ENCODE peak calls at places on chromosomes 11 and 22, in seven cellular contexts. V is IMR-90; N is upper lobe of right lung; A is adrenal gland; C is CD8-positive, alpha-beta T cell; U is OCI-LY7; L is transverse colon. T is an unnamed sample.
A peak's percentile ranks its signal among the peaks of the same experiment; 100 is the strongest.

GRCh38 chr22:40040927-40041326 is 46.2 kb downstream of the FAM83F start:
- DNase-seq in L (peak; percentile 27), U (no peak), A (peak; percentile 59), N (peak; percentile 22), V (no peak), C (no peak), T (no peak)

GRCh38 chr11:35142481-35143207 is 3.7 kb downstream of the CD44 start:
- DNase-seq in V (peak; percentile 82), N (no peak), A (no peak), L (peak; percentile 42), C (no peak), U (peak; percentile 43), T (peak; percentile 58)

GRCh38 chr11:122391049-122391448 is 264.5 kb upstream of the UBASH3B start:
- DNase-seq in A (no peak), N (no peak), V (no peak), U (no peak), C (no peak), L (no peak), T (no peak)

GRCh38 chr11:61978703-61979661 is 11.5 kb upstream of the FTH1 start:
- DNase-seq in V (no peak), U (no peak), C (peak; percentile 42), N (peak; percentile 65), L (no peak), A (peak; percentile 62), T (no peak)

GRCh38 chr22:39932918-39933649 is 27.1 kb upstream of the TMA7B start:
- DNase-seq in V (no peak), C (peak; percentile 72), L (peak; percentile 61), U (peak; percentile 68), A (no peak), N (no peak), T (peak; percentile 60)

GRCh38 chr11:43693069-43693468 is 12.5 kb downstream of the HSD17B12 start:
- DNase-seq in C (no peak), N (no peak), L (no peak), V (no peak), U (no peak), A (no peak), T (no peak)

GRCh38 chr11:94084164-94084563 is 44.5 kb upstream of the PANX1 start:
- DNase-seq in U (no peak), C (no peak), L (no peak), N (no peak), A (no peak), V (no peak), T (no peak)

GRCh38 chr22:38455530-38456271 is 702 bp upstream of the KCNJ4 start:
- DNase-seq in U (peak; percentile 40), A (no peak), V (peak; percentile 26), N (no peak), L (no peak), C (no peak), T (no peak)

GRCh38 chr22:32904044-32904443 is 102.5 kb downstream of the TIMP3 start:
- DNase-seq in C (no peak), A (peak; percentile 53), V (peak; percentile 35), L (peak; percentile 15), U (peak; percentile 35), N (no peak), T (peak; percentile 45)

GRCh38 chr11:43278302-43278956 is 33.4 kb upstream of the API5 start:
- DNase-seq in U (peak; percentile 38), C (no peak), L (no peak), A (no peak), N (no peak), V (peak; percentile 23), T (no peak)

GRCh38 chr22:22348127-22348814 is 103.7 kb downstream of the VPREB1 start:
- DNase-seq in A (no peak), U (peak; percentile 75), N (no peak), L (no peak), V (no peak), C (no peak), T (no peak)

GRCh38 chr22:25643232-25644000 is 78.9 kb downstream of the GRK3 start:
- DNase-seq in C (no peak), N (no peak), A (no peak), L (no peak), U (no peak), V (no peak), T (no peak)

GRCh38 chr11:119505861-119506260 is 82.9 kb upstream of the THY1 start:
- DNase-seq in V (peak; percentile 13), C (no peak), N (no peak), U (no peak), A (peak; percentile 90), L (no peak), T (no peak)

GRCh38 chr11:83480811-83481210 is 194.6 kb upstream of the CCDC90B start:
- DNase-seq in C (no peak), V (no peak), N (no peak), A (no peak), U (no peak), L (no peak), T (no peak)

GRCh38 chr22:23036684-23037428 is 33.5 kb upstream of the GNAZ start:
- DNase-seq in N (no peak), L (no peak), C (no peak), A (peak; percentile 74), V (peak; percentile 41), U (peak; percentile 58), T (no peak)

GRCh38 chr11:62050716-62051115 is 73.1 kb upstream of the INCENP start:
- DNase-seq in V (no peak), C (no peak), N (no peak), U (no peak), L (no peak), A (no peak), T (no peak)

GRCh38 chr11:77187105-77187750 is 59.2 kb downstream of the MYO7A start:
- DNase-seq in A (no peak), V (no peak), L (no peak), N (no peak), C (no peak), U (no peak), T (no peak)

GRCh38 chr22:24486501-24486921 is 8.6 kb upstream of the UPB1 start:
- DNase-seq in V (peak; percentile 82), U (no peak), N (no peak), C (no peak), A (no peak), L (no peak), T (no peak)

GRCh38 chr11:3989251-3989650 is 105.3 kb upstream of the RRM1 start:
- DNase-seq in N (no peak), L (no peak), U (no peak), C (no peak), V (no peak), A (peak; percentile 18), T (no peak)

GRCh38 chr11:27218498-27219038 is 144.4 kb downstream of the CCDC34 start:
- DNase-seq in N (no peak), C (no peak), V (peak; percentile 95), A (no peak), L (no peak), U (no peak), T (no peak)

GRCh38 chr22:42294034-42294985 is 23.9 kb upstream of the TCF20 start:
- DNase-seq in C (peak; percentile 66), V (peak; percentile 41), U (peak; percentile 82), L (peak; percentile 64), N (peak; percentile 75), A (peak; percentile 56), T (peak; percentile 77)

GRCh38 chr11:114191893-114192292 is 104.3 kb upstream of the NNMT start:
- DNase-seq in L (no peak), V (no peak), A (no peak), U (no peak), N (no peak), C (no peak), T (no peak)

GRCh38 chr11:129987950-129988349 is 14.7 kb downstream of the PRDM10 start:
- DNase-seq in V (no peak), C (no peak), U (no peak), N (no peak), L (no peak), A (no peak), T (no peak)

GRCh38 chr11:119460582-119460981 is 37.6 kb upstream of the THY1 start:
- DNase-seq in L (no peak), C (no peak), V (peak; percentile 97), A (no peak), N (no peak), U (peak; percentile 35), T (no peak)

GRCh38 chr11:68447015-68447801 is 13.3 kb upstream of the PPP6R3 start:
- DNase-seq in U (peak; percentile 78), L (peak; percentile 83), N (peak; percentile 88), V (peak; percentile 51), C (peak; percentile 85), A (peak; percentile 72), T (peak; percentile 81)

GRCh38 chr22:41305646-41306045 is 4.3 kb downstream of the ZC3H7B start:
- DNase-seq in U (no peak), C (no peak), A (peak; percentile 92), N (no peak), V (peak; percentile 73), L (no peak), T (no peak)

GRCh38 chr22:49076300-49077035 is 751.2 kb downstream of the BRD1 start:
- DNase-seq in C (no peak), V (no peak), U (no peak), L (no peak), A (no peak), N (peak; percentile 52), T (no peak)

GRCh38 chr22:25564320-25564978 is at the start of gene GRK3:
- DNase-seq in C (peak; percentile 71), U (peak; percentile 77), L (peak; percentile 72), V (peak; percentile 27), A (peak; percentile 83), N (peak; percentile 91), T (peak; percentile 77)

DNA sequence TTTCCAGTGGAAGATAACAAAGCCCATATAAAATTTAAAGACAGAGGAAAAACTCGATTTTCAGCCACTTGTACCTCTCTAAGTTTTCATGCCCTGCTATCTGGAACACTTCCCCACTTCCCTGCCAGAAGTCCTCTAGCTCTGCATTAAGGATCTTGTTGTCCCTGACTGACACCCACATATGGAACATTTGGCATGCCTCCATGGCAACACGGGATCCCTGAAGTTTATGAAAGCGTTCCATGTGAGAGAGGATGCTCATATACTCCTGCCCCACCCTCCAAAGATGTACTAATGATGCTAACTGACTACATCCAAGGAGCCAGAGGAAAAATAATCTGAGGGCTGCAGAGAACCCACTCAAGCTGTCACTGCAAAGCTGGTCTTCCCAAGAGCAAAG is 8.8 kb upstream of the C11orf91 start:
- DNase-seq in L (no peak), C (no peak), N (no peak), V (no peak), U (no peak), A (no peak), T (no peak)
- H3K4me1 ChIP-seq in L (no peaks in the 10 kb centered on the region), C (no peaks in the 10 kb centered on the region), N (peaks cover 40% of the 10 kb centered on the region), V (peaks cover 13% of the 10 kb centered on the region), U (no peaks in the 10 kb centered on the region), A (peaks cover 27% of the 10 kb centered on the region), T (peaks cover 2% of the 10 kb centered on the region)

GRCh38 chr11:110217478-110217877 is 78.9 kb downstream of the RDX start:
- DNase-seq in L (no peak), A (no peak), U (no peak), N (no peak), C (no peak), V (no peak), T (no peak)

GRCh38 chr11:110219011-110219785 is 77.2 kb downstream of the RDX start:
- DNase-seq in U (no peak), V (peak; percentile 53), L (no peak), N (no peak), A (no peak), C (no peak), T (no peak)
- H3K9me3 ChIP-seq in U (no peaks in the 10 kb centered on the region), V (no peaks in the 10 kb centered on the region), L (no peaks in the 10 kb centered on the region), N (no peaks in the 10 kb centered on the region), A (no peaks in the 10 kb centered on the region), C (no peaks in the 10 kb centered on the region), T (no peaks in the 10 kb centered on the region)

GRCh38 chr11:65043881-65044501 is 3.0 kb downstream of the SAC3D1 start:
- DNase-seq in C (no peak), N (peak; percentile 76), V (peak; percentile 43), U (no peak), A (peak; percentile 69), L (peak; percentile 37), T (peak; percentile 40)
- H3K4me1 ChIP-seq in C (peaks cover 37% of the 10 kb centered on the region), N (peaks cover 29% of the 10 kb centered on the region), V (no peaks in the 10 kb centered on the region), U (peaks cover 27% of the 10 kb centered on the region), A (peaks cover 31% of the 10 kb centered on the region), L (peaks cover 10% of the 10 kb centered on the region), T (peaks cover 4% of the 10 kb centered on the region)

GRCh38 chr22:11598492-11599440 is 3929.2 kb upstream of the OR11H1 start:
- DNase-seq in V (no peak), L (no peak), C (no peak), N (no peak), A (no peak), U (no peak), T (no peak)
- H3K9me3 ChIP-seq in V (peaks cover 32% of the 10 kb centered on the region), L (peaks cover 43% of the 10 kb centered on the region), C (no peaks in the 10 kb centered on the region), N (peaks cover 7% of the 10 kb centered on the region), A (no peaks in the 10 kb centered on the region), U (peaks cover 7% of the 10 kb centered on the region), T (peaks cover 5% of the 10 kb centered on the region)